ENCODE peak calls at places on chromosome 10, in eight cellular contexts. C is body of pancreas, L is uterus, B is heart left ventricle, F is tibial nerve, U is endodermal cell, E is IMR-90, S is left ventricle myocardium inferior. X is an unnamed sample.

GRCh38 chr10:70590663-70591416 is 11.7 kb downstream of the PRF1 start:
- DNase-seq in C (no peak), E (no peak), L (no peak), S (no peak), B (no peak), F (no peak), U (no peak), X (no peak)

GRCh38 chr10:122957474-122957873 is 3.4 kb upstream of the C10orf88 start:
- DNase-seq in U (no peak), F (no peak), C (no peak), B (no peak), L (no peak), S (no peak), E (peak; percentile 1), X (no peak)

GRCh38 chr10:70585555-70586243 is 16.8 kb downstream of the PRF1 start:
- DNase-seq in U (peak; percentile 45), L (no peak), E (no peak), S (no peak), F (no peak), B (no peak), C (no peak), X (no peak)

GRCh38 chr10:69496352-69497234 is 45.3 kb downstream of the TSPAN15 start:
- DNase-seq in L (peak; percentile 7), S (no peak), C (no peak), F (no peak), B (no peak), U (peak; percentile 14), E (no peak), X (no peak)

GRCh38 chr10:24826022-24826421 is 102.3 kb upstream of the ARHGAP21 start:
- DNase-seq in U (no peak), C (no peak), L (no peak), F (no peak), S (no peak), B (no peak), E (peak; percentile 78), X (no peak)

GRCh38 chr10:63437334-63437949 is 28.3 kb downstream of the JMJD1C start:
- DNase-seq in C (no peak), B (no peak), S (no peak), L (no peak), F (no peak), U (no peak), E (peak; percentile 43), X (no peak)

GRCh38 chr10:123755061-123755460 is 88.9 kb downstream of the GPR26 start:
- DNase-seq in L (no peak), B (no peak), E (no peak), C (no peak), S (no peak), F (no peak), U (no peak), X (no peak)

GRCh38 chr10:111709630-111710029 is 473.9 kb downstream of the GPAM start:
- DNase-seq in B (no peak), S (no peak), F (no peak), U (no peak), E (no peak), C (no peak), L (no peak), X (no peak)

DNA sequence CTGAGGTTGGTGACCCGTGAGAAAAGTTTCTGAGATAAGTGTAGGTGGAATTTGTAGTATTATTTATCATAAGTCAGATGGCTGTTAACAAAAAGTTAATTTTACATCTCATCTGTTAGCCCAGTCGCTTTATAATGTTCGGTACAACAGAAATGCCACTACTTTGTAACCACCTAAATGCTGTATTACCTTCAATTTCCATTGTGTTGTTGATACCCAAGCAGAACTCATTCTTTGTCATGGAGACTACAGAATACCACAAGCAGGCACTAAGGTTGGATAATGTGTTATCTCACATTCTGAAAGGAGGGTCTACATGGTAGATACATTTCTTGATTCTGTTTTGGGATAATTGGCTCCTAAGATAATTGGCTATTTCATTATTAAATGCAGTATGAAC is 249.8 kb upstream of the KAT6B start:
- DNase-seq in S (no peak), E (no peak), F (no peak), B (no peak), C (no peak), L (no peak), U (no peak), X (no peak)
- H3K9me3 ChIP-seq in S (peaks cover 4% of the 10 kb centered on the region), E (no peaks in the 10 kb centered on the region), F (no peaks in the 10 kb centered on the region), B (no peaks in the 10 kb centered on the region), C (no peaks in the 10 kb centered on the region), L (no peaks in the 10 kb centered on the region), U (peaks cover 30% of the 10 kb centered on the region), X (no peaks in the 10 kb centered on the region)

GRCh38 chr10:90775351-90776028 is 82.3 kb downstream of the HTR7 start:
- DNase-seq in B (peak; percentile 22), C (no peak), L (no peak), S (no peak), F (no peak), E (no peak), U (peak; percentile 65), X (no peak)

GRCh38 chr10:90777614-90778013 is 80.2 kb downstream of the HTR7 start:
- DNase-seq in U (no peak), F (no peak), L (no peak), B (no peak), C (no peak), E (no peak), S (no peak), X (no peak)

GRCh38 chr10:90780488-90780887 is 77.4 kb downstream of the HTR7 start:
- DNase-seq in B (no peak), S (no peak), U (no peak), L (no peak), F (no peak), C (no peak), E (no peak), X (no peak)

DNA sequence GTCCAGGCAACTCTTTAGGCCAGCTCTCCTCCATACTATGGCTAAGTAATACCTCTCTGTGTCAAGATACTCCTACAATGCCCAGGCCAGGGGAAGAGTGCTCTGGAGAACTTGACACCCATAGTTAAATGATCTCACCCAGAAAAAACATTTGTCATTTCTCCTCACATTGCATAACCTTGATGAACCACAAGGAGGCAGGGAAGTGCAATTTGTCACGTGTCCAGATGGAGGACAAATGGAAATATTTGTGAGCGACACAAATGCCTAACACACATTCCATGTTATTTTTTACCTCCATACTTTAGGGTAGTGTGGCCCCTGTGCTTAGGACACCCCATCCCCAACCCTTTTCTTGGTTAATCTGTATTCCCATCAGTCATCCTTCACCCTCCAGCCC is 78.3 kb downstream of the HTR7 start:
- DNase-seq in L (no peak), S (no peak), U (peak; percentile 51), F (no peak), C (no peak), E (peak; percentile 6), B (no peak), X (no peak)
- TF ChIP-seq CTCF in L (no peak), S (no peak), U (peak; percentile 69), F (no peak), C (no peak), E (peak; percentile 21), B (no peak), X (no peak)

GRCh38 chr10:88385601-88386203 is 197.4 kb downstream of the RNLS start:
- DNase-seq in B (no peak), L (peak; percentile 30), F (no peak), C (peak; percentile 90), S (no peak), E (no peak), U (no peak), X (no peak)

GRCh38 chr10:88390041-88390440 is 193.1 kb downstream of the RNLS start:
- DNase-seq in L (no peak), S (no peak), C (no peak), E (no peak), B (no peak), F (no peak), U (no peak), X (no peak)

GRCh38 chr10:88389456-88389855 is 193.7 kb downstream of the RNLS start:
- DNase-seq in E (peak; percentile 73), U (no peak), S (no peak), B (peak; percentile 40), C (peak; percentile 39), L (peak; percentile 20), F (no peak), X (no peak)

GRCh38 chr10:88386204-88386877 is 196.8 kb downstream of the RNLS start:
- DNase-seq in C (peak; percentile 37), E (no peak), U (no peak), B (no peak), S (no peak), F (no peak), L (no peak), X (no peak)

DNA sequence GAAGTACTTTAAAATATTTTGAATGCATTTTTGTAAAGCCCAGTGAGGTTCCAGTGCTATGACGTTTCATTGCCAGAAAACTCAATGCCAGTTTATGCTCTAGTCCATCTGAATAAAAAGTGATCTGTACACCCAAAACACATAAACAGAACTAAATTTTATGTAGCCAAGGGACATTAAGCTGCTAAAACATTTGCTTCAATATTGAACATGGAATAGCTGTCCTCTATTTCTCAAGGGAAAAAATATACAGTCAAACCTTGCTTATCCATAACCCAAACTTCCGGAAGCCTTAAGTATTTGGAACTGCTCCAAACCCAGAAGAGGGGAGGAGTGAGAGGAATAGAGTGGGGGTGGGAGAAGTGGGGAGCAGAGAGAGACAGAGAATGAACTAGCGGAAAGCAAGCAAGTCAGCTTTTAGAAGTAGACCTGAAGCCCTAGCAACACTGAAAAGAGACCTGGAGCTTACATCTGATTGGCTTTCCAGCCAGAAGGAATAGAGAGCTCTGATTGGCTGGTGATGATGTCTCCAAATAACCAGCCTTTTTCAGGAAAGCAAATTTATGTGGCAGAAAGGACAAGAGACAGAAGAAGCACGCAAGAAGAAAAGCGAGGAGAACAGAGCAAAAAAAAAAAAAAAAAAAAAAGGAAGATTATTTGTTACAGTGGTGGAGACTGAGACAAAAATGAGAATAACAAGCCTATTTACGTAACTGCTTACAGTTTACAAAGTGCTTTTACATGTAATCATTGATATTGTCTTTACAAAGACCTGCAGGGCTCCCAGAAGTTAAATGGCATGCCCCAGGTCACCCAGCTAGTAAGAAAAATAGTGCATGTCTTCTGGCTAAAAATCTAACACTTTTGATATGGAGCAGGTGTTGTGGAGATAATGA is 196.0 kb downstream of the RNLS start:
- DNase-seq in B (peak; percentile 24), F (no peak), S (no peak), L (peak; percentile 21), C (peak; percentile 53), E (peak; percentile 82), U (peak; percentile 53), X (no peak)
- H3K4me1 ChIP-seq in B (peaks cover 3% of the 10 kb centered on the region), F (peaks cover 56% of the 10 kb centered on the region), S (peaks cover 43% of the 10 kb centered on the region), L (peaks cover 11% of the 10 kb centered on the region), C (peaks cover 56% of the 10 kb centered on the region), E (peaks cover 2% of the 10 kb centered on the region), U (peaks cover 20% of the 10 kb centered on the region), X (peaks cover 5% of the 10 kb centered on the region)

DNA sequence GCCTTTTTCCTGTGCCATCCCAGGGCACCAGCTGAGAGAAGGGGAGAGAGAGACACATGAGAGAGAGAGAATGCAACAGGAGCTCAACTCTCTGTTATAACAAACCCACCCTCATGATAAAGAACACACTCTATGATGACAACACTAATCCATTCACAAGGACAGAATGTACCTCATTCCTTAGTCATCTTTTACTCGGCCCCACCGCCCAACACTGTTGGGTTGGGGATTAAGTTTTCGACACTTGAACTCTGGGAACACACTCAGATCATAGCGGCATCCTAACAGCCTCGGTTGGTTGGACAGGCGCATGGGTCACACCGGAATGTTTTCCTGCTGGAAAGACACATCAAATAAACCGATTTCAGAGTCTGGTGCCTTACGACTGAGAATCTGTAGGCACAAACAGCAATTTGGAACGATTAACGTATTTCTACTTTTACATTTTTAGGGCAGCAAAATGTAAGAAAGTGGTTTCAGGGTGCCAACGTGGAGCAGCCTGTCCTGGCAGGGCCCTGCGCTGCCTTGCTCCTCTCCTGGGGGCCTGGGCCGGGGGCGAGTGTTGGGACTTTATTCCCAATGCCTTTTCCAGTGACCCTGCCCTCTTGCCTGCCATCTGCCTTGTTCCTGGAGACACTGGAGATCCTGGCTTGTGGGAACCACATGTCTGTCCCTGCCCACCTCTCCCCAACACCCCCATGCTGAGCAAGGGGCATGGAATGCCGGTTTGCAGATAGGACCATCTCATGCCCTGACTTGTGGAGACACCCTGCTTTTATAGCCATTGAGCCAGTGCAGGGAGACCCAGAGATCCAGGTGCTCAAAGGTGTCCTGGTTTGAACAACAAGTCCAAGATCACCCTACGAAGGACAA is 287.0 kb downstream of the TCERG1L start:
- DNase-seq in B (no peak), F (no peak), L (no peak), U (no peak), S (no peak), C (no peak), E (no peak), X (no peak)
- H3K9me3 ChIP-seq in B (no peaks in the 10 kb centered on the region), F (no peaks in the 10 kb centered on the region), L (no peaks in the 10 kb centered on the region), U (no peaks in the 10 kb centered on the region), S (no peaks in the 10 kb centered on the region), C (no peaks in the 10 kb centered on the region), E (peaks cover 49% of the 10 kb centered on the region), X (no peaks in the 10 kb centered on the region)

X was measured in ovary.